ENCODE peak calls at places on chromosomes 11 and 22, in nine cellular contexts. P is stomach, L is sigmoid colon, C is colonic mucosa, D is body of pancreas, Y is foreskin fibroblast, U is choroid plexus epithelial cell, G is brain microvascular endothelial cell, J is GM23338. M is an unnamed sample.

GRCh38 chr11:114192841-114193389 is 103.3 kb upstream of the NNMT start:
- DNase-seq in P (no peak), L (no peak), C (no peak), D (no peak), Y (peak; percentile 41), U (peak; percentile 93), G (no peak), J (no peak), M (no peak)

GRCh38 chr11:108241370-108242037 is 18.6 kb downstream of the ATM start:
- DNase-seq in P (no peak), L (no peak), C (no peak), D (no peak), Y (no peak), U (no peak), G (no peak), J (no peak), M (no peak)

GRCh38 chr22:19885841-19886592 is 31.3 kb upstream of the GNB1L start:
- DNase-seq in P (no peak), L (peak; percentile 62), C (no peak), D (no peak), Y (peak; percentile 44), U (no peak), G (no peak), J (no peak), M (no peak)

GRCh38 chr11:128711136-128711535 is 17.3 kb downstream of the FLI1 start:
- DNase-seq in P (no peak), L (no peak), C (no peak), D (no peak), Y (peak; percentile 71), U (peak; percentile 83), G (peak; percentile 77), J (no peak), M (no peak)

GRCh38 chr11:79393362-79394043 is 47.3 kb downstream of the TENM4 start:
- DNase-seq in P (no peak), L (no peak), C (no peak), D (peak; percentile 16), Y (peak; percentile 53), U (no peak), G (no peak), J (peak; percentile 54), M (no peak)

GRCh38 chr11:95450547-95451123 is 219.6 kb upstream of the SESN3 start:
- DNase-seq in P (no peak), L (no peak), C (no peak), D (no peak), Y (peak; percentile 70), U (peak; percentile 73), G (peak; percentile 85), J (no peak), M (no peak)

GRCh38 chr11:134511255-134511654 is 99.2 kb upstream of the B3GAT1 start:
- DNase-seq in P (no peak), L (peak; percentile 25), C (no peak), D (no peak), Y (no peak), U (no peak), G (no peak), J (no peak), M (no peak)

GRCh38 chr11:48101044-48101733 is 115.4 kb upstream of the OR4B1 start:
- DNase-seq in P (no peak), L (no peak), C (no peak), D (no peak), Y (no peak), U (no peak), G (no peak), J (no peak), M (no peak)

GRCh38 chr11:66936326-66936725 is 21.9 kb downstream of the PC start:
- DNase-seq in P (no peak), L (no peak), C (no peak), D (no peak), Y (peak; percentile 92), U (peak; percentile 99), G (peak; percentile 89), J (no peak), M (no peak)

GRCh38 chr11:8787372-8787771 is 104.8 kb downstream of the RPL27A start:
- DNase-seq in P (no peak), L (no peak), C (no peak), D (peak; percentile 44), Y (no peak), U (no peak), G (no peak), J (no peak), M (peak; percentile 52)

GRCh38 chr11:134950692-134951304 is 538.8 kb upstream of the B3GAT1 start:
- DNase-seq in P (no peak), L (no peak), C (no peak), D (no peak), Y (peak; percentile 79), U (peak; percentile 26), G (peak; percentile 63), J (no peak), M (no peak)

GRCh38 chr11:33692013-33692504 is 8.6 kb downstream of the C11orf91 start:
- DNase-seq in P (peak; percentile 71), L (peak; percentile 89), C (peak; percentile 76), D (peak; percentile 71), Y (peak; percentile 95), U (peak; percentile 99), G (peak; percentile 97), J (no peak), M (peak; percentile 61)

DNA sequence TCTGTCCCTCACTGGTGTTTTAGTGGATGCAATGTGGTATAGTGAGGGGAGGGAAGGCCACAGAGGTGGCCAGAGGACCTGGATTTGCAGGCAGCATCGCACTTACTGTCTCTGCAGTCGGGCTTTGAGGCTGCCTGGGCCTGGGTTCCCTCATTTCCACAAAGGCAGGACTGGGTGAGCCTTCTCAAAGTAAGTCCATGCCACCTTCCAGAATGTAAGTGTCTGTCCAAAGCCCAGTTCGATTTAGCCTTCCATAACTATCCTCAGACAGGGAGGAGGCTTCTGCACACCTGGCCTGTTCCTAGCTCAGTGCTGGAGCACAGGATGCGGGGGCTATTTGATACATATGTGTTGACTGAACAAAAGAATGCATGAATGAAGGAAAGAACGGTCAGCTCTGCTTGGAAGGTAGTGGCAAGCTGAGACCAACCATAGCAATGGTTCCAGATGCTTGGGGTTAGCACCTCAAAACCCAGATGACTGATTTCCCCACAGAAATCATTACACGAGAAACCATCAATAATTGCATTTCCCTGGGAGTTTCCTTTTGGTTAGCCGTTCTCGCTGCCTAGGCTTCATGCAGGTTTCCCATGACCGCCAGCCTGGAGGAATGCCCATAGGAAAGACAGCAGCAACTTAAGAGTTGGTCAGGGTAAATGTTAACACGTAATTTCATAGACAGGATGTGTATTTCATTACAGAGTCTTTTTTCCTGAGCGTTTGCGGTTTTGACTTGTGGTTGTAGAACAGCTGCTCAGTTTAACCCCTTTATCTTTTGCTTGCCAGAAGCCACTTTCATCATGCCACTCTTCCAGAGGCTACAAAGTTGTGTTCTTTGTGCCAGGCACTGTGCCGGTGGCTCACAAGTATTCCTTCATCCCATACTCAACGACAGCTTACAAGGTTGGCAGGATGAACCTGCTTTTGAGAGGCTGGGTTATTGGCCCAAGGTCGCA is 2.7 kb downstream of the IL17RA start:
- DNase-seq in P (no peak), L (peak; percentile 50), C (no peak), D (no peak), Y (peak; percentile 30), U (peak; percentile 84), G (peak; percentile 34), J (no peak), M (no peak)
- H3K4me3 ChIP-seq in P (peak overlapping the region; percentile 87), L (peak overlapping the region; percentile 63), C (no peak overlapping the region), D (no peak overlapping the region), Y (no peak overlapping the region), U (peak overlapping the region; percentile 5), G (no peak overlapping the region), J (no peak overlapping the region), M (no peak overlapping the region)

DNA sequence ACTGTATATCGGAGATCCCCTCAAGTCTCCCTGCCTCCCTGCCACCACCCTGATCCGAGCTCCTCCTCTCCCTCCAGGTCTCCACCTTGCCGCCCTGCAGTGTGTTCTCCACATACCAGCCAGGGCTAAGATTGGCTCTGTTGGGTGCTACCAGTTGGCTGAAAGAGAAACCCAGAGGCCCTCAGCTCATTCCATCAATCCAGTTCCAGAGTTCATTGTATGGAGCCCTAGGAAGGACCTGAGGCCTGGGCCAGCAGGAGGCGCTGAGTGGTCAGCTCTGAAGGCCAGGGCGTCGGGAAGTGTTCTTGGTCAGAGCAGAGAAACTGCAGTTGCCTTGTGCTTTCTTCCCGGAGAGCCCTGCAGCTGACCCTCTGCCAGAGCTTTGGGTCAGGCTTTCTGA is 2.2 kb upstream of the TOP3B start:
- DNase-seq in P (no peak), L (no peak), C (no peak), D (no peak), Y (peak; percentile 32), U (peak; percentile 71), G (peak; percentile 16), J (peak; percentile 86), M (no peak)
- TF ChIP-seq CTCF in P (no peak), L (no peak), C (no peak), D (no peak), Y (peak; percentile 37), U (peak; percentile 79), G (peak; percentile 62), J (peak; percentile 84), M (peak; percentile 36)

DNA sequence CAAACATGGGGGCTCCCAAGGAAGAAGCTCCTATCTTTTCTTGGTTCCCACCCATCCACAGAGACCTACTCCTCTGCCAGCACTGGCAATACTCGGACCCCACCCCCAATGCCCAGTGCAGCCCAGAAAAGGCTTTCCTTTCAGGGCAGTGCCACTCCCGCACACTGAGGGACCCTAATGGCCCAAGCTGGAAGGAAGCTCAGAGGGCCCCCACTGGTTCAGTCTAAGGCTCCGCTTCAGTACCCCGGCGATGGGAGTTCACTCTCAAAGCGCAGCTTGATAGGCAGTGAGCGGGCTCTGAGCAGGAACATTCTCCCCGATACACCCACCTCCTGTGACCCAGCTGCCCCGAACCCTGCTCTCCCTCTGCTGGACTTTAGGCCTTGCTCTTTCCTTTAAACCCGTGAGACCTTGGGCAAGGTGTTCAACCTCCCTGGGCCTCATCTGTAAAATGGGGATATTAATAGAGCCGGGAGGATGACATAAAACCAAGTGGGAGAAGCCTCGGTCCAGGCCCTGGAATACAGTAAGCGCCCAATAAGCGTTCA is 48.4 kb downstream of the CHRDL2 start:
- DNase-seq in P (no peak), L (no peak), C (no peak), D (no peak), Y (no peak), U (no peak), G (no peak), J (peak; percentile 16), M (no peak)
- H3K4me3 ChIP-seq in P (peak overlapping the region; percentile 49), L (peak overlapping the region; percentile 54), C (peak overlapping the region; percentile 34), D (no peak overlapping the region), Y (peak overlapping the region; percentile 31), U (peak overlapping the region; percentile 42), G (peak overlapping the region; percentile 33), J (peak overlapping the region; percentile 64), M (no peak overlapping the region)

GRCh38 chr11:69643646-69644045 is 2.7 kb downstream of the CCND1 start:
- DNase-seq in P (no peak), L (no peak), C (no peak), D (no peak), Y (no peak), U (no peak), G (no peak), J (no peak), M (no peak)

GRCh38 chr11:69642913-69643632 is 2.1 kb downstream of the CCND1 start:
- DNase-seq in P (peak; percentile 85), L (peak; percentile 86), C (peak; percentile 79), D (peak; percentile 81), Y (peak; percentile 92), U (peak; percentile 88), G (peak; percentile 55), J (peak; percentile 81), M (no peak)

GRCh38 chr11:69644962-69645675 is 4.2 kb downstream of the CCND1 start:
- DNase-seq in P (no peak), L (peak; percentile 61), C (no peak), D (no peak), Y (no peak), U (no peak), G (no peak), J (no peak), M (no peak)

GRCh38 chr11:69645801-69646492 is 5.0 kb downstream of the CCND1 start:
- DNase-seq in P (no peak), L (no peak), C (no peak), D (peak; percentile 59), Y (no peak), U (no peak), G (no peak), J (no peak), M (no peak)

GRCh38 chr11:69644071-69644961 is 3.4 kb downstream of the CCND1 start:
- DNase-seq in P (peak; percentile 87), L (peak; percentile 86), C (peak; percentile 76), D (peak; percentile 72), Y (peak; percentile 95), U (peak; percentile 96), G (peak; percentile 70), J (no peak), M (peak; percentile 87)
- TF ChIP-seq CTCF in P (no peak), L (no peak), C (no peak), D (peak; percentile 31), Y (peak; percentile 34), U (peak; percentile 47), G (peak; percentile 46), J (peak; percentile 41), M (peak; percentile 44)